ENCODE peak calls at places on chromosomes 3 and 15, in four cellular contexts. R is RWPE2, O is nephron progenitor cell, J is breast epithelium. E is an unnamed sample.

GRCh38 chr3:113034011-113034410 is 43.2 kb downstream of the GTPBP8 start:
- DNase-seq in O (no peak), R (no peak), J (no peak), E (no peak)

GRCh38 chr3:172107403-172107802 is 68.0 kb downstream of the FNDC3B start:
- DNase-seq in R (no peak), O (no peak), J (no peak), E (no peak)

GRCh38 chr15:98401029-98401428 is 247.3 kb upstream of the IGF1R start:
- DNase-seq in R (no peak), J (no peak), O (no peak), E (no peak)

GRCh38 chr3:49358884-49359225 is 702 bp upstream of the GPX1 start:
- DNase-seq in R (no peak), J (no peak), O (no peak), E (no peak)

GRCh38 chr3:196502775-196503181 is 790 bp downstream of the RNF168 start:
- DNase-seq in O (peak; percentile 46), J (peak; percentile 54), R (no peak), E (no peak)

GRCh38 chr3:79491029-79491634 is 276.7 kb downstream of the ROBO1 start:
- DNase-seq in J (no peak), O (no peak), R (no peak), E (no peak)

GRCh38 chr3:100329800-100330489 is 4.6 kb upstream of the NIT2 start:
- DNase-seq in J (no peak), R (no peak), O (no peak), E (no peak)

GRCh38 chr3:25412269-25412668 is 15.8 kb upstream of the RARB start:
- DNase-seq in R (no peak), O (no peak), J (no peak), E (no peak)

GRCh38 chr3:124034809-124035152 is 42.9 kb upstream of the ROPN1 start:
- DNase-seq in O (peak; percentile 20), R (no peak), J (no peak), E (no peak)

GRCh38 chr3:194296832-194297666 is 54.1 kb downstream of the CPN2 start:
- DNase-seq in O (peak; percentile 68), J (no peak), R (peak; percentile 40), E (no peak)

GRCh38 chr3:71408903-71409302 is 174.6 kb downstream of the FOXP1 start:
- DNase-seq in O (no peak), J (no peak), R (no peak), E (no peak)

GRCh38 chr3:119637679-119638525 is 22.5 kb downstream of the POPDC2 start:
- DNase-seq in R (no peak), O (no peak), J (no peak), E (no peak)

GRCh38 chr3:194253270-194253669 is 97.9 kb downstream of the CPN2 start:
- DNase-seq in R (no peak), J (no peak), O (no peak), E (no peak)

GRCh38 chr3:9808345-9809037 is 1.6 kb upstream of the TTLL3 start:
- DNase-seq in R (no peak), J (no peak), O (peak; percentile 23), E (no peak)

GRCh38 chr3:186193534-186194450 is 84.9 kb upstream of the ETV5 start:
- DNase-seq in J (no peak), R (no peak), O (peak; percentile 82), E (no peak)

GRCh38 chr15:98700501-98700900 is 52.2 kb downstream of the IGF1R start:
- DNase-seq in R (no peak), O (no peak), J (no peak), E (no peak)

GRCh38 chr3:186021673-186022362 is 84.0 kb upstream of the TRA2B start:
- DNase-seq in J (no peak), R (no peak), O (no peak), E (no peak)

GRCh38 chr15:74779162-74779648 is 2.7 kb upstream of the CSK start:
- DNase-seq in J (no peak), R (no peak), O (no peak), E (no peak)

GRCh38 chr15:35055416-35056105 is 29.5 kb downstream of the NANOGP8 start:
- DNase-seq in R (no peak), J (no peak), O (no peak), E (no peak)

GRCh38 chr15:66149871-66150270 is 103.7 kb downstream of the MEGF11 start:
- DNase-seq in R (no peak), O (no peak), J (no peak), E (no peak)

GRCh38 chr3:196323723-196324122 is 5.7 kb upstream of the DYNLT2B start:
- DNase-seq in J (no peak), R (no peak), O (peak; percentile 23), E (no peak)

GRCh38 chr3:52859686-52860423 is 25.0 kb upstream of the MUSTN1 start:
- DNase-seq in R (no peak), J (no peak), O (no peak), E (no peak)

GRCh38 chr3:99656606-99657005 is 18.2 kb downstream of the COL8A1 start:
- DNase-seq in J (no peak), R (no peak), O (no peak), E (no peak)

GRCh38 chr15:63447277-63447676 is 57.1 kb upstream of the USP3 start:
- DNase-seq in J (no peak), R (peak; percentile 27), O (no peak), E (no peak)

GRCh38 chr15:43189296-43189695 is 4.1 kb downstream of the CCNDBP1 start:
- DNase-seq in R (no peak), O (no peak), J (no peak), E (no peak)

GRCh38 chr15:43190178-43190577 is 5.0 kb downstream of the CCNDBP1 start:
- DNase-seq in R (no peak), J (peak; percentile 90), O (no peak), E (no peak)

GRCh38 chr15:43186003-43186353 is 775 bp downstream of the CCNDBP1 start:
- DNase-seq in J (no peak), R (no peak), O (no peak), E (no peak)

GRCh38 chr15:43185161-43186002 is at the start of gene CCNDBP1:
- DNase-seq in R (peak; percentile 99), J (peak; percentile 87), O (peak; percentile 95), E (peak; percentile 89)

DNA sequence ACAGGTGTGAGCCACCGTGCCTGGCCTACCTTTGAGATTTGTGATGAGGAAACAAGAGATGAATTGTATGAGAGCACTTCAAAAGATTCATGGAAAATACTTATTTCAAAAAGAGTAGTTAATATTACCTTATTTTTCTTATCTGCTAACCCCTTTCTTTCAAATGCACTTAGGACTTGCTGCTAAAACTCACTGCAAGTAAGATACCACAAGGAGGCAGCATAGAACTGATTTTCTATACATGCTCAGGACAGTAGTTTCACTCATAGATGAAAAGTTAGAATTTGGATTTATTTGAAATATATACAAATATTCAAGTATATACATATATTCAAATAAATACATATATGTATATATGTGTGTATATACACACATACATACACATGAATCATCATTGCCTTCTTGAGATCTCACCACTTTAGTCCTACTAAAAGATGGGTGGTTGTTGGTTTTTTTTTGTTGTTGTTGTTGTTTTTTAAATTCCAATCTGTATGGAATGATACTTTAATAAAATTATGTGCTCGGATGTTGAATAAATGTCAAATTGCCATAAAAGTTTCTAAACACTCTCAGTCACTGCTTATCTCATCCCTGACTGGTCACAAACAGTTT is 2.4 kb downstream of the CCNDBP1 start:
- DNase-seq in O (no peak), R (no peak), J (no peak), E (no peak)
- TF ChIP-seq CTCF in O (peak; percentile 57), R (peak; percentile 93), J (peak; percentile 48), E (no peak)

DNA sequence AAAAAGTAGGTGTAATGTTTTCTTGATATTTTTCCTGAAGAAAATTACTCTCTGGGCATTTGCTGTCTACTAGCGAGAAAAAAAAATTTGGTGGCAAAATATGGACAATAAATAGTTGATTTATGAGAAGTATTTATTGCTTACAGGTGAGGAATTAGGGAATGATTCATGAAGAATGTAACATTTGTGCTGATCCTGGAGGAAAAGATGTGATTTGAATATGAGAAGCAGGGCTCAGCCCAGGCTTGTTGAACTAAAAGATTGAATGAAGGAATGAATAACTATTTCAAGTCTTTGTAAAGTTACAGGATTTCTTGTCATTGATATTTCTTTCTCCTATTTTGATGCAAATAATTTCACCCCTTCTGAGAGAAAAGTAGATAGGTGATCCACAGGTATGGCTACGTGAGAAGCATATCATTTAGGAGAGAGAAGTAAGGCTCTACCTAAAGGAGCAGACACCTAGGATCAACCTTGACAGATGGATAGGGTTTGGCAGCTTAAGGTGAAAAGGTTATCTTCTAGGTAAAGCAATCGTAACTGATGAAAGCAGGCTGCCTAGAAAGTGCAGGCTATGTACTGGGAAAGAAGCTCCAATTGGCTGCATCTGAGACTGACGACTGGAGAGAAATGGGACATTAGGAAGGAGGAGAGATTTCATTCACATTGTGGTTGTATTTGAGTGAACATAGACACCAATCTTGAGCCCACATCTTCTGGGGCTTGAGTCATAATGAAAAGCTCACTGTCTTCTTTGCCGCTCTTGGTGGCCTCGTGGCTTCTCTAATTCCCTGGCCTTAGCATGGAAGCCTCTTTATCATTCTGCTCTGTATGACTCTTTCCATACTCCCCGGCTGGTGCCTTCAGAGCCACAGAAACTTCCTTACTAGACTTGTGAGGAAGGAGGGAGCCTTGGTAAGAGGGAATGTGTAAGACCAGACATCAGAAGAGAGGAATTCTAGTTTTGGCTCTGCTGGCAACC is 106.5 kb downstream of the P3H2 start:
- DNase-seq in J (no peak), O (no peak), R (no peak), E (no peak)
- TF ChIP-seq CTCF in J (no peak), O (no peak), R (no peak), E (no peak)

GRCh38 chr15:89335289-89336041 is 841 bp upstream of the POLG start:
- DNase-seq in R (no peak), J (no peak), O (peak; percentile 51), E (no peak)

GRCh38 chr15:89334510-89335288 is at the start of gene POLG:
- DNase-seq in J (peak; percentile 99), O (peak; percentile 98), R (peak; percentile 100), E (peak; percentile 97)

GRCh38 chr15:89333011-89333860 is 1.4 kb downstream of the POLG start:
- DNase-seq in O (peak; percentile 18), J (no peak), R (no peak), E (no peak)

GRCh38 chr15:89332446-89332845 is 2.2 kb downstream of the POLG start:
- DNase-seq in R (no peak), O (peak; percentile 46), J (no peak), E (no peak)

DNA sequence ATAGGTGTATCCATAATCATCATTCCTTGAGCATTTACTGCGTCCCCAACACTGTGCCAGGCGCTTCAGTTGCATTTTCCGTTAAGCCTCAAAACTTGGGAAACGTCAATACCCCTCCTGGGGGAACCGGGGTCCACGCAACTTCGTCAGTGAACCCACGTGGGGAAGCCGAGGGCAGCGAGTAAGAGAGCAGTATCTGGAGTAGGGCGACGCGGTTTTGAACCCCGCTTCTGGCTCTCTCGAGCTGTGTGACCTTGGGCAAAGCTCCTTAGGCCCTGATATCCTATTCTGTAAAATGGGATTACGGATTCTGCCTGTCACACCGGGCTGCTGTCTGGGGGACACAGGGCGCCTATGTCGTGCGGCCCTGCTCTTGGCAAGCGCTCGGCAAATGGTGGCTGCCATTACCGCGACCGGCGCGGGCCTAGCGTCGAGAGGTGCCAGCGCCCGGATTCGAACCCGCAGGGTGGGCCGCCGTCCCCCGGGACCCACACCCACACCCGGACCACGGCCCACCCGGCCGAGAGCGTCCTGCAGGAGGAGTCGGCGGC is 590 bp downstream of the POLG start:
- DNase-seq in O (peak; percentile 18), R (no peak), J (no peak), E (no peak)
- TF ChIP-seq CTCF in O (no peak), R (peak; percentile 5), J (no peak), E (no peak)

GRCh38 chr15:47374222-47374621 is 343.1 kb upstream of the SEMA6D start:
- DNase-seq in J (no peak), O (no peak), R (no peak), E (no peak)
- TF ChIP-seq CTCF in J (no peak), O (no peak), R (peak; percentile 22), E (no peak)